ENCODE peak calls at places on chromosomes 12 and 14, in seven cellular contexts. H, U, O, C, N, T and R are unnamed samples.

GRCh38 chr12:108053512-108053911 is 75.6 kb upstream of the WSCD2 start:
- DNase-seq in H (no peak), U (no peak), O (no peak), C (no peak), N (no peak), T (no peak), R (no peak)

GRCh38 chr14:22545842-22546721 is 42.9 kb downstream of the DAD1 start:
- DNase-seq in H (peak; percentile 9), U (no peak), O (no peak), C (peak; percentile 93), N (no peak), T (no peak), R (no peak)

GRCh38 chr14:99185436-99186068 is 86.4 kb downstream of the BCL11B start:
- DNase-seq in H (no peak), U (no peak), O (no peak), C (no peak), N (no peak), T (no peak), R (no peak)

GRCh38 chr12:124545508-124546418 is 21.6 kb downstream of the NCOR2 start:
- DNase-seq in H (peak; percentile 84), U (peak; percentile 70), O (peak; percentile 78), C (no peak), N (no peak), T (no peak), R (peak; percentile 82)

GRCh38 chr12:49891476-49891875 is 12.2 kb downstream of the FAIM2 start:
- DNase-seq in H (no peak), U (no peak), O (peak; percentile 15), C (no peak), N (no peak), T (no peak), R (no peak)

GRCh38 chr12:905273-906076 is 44.0 kb downstream of the RAD52 start:
- DNase-seq in H (peak; percentile 52), U (no peak), O (no peak), C (no peak), N (no peak), T (no peak), R (no peak)

GRCh38 chr12:66662179-66662578 is 16.7 kb downstream of the GRIP1 start:
- DNase-seq in H (no peak), U (no peak), O (no peak), C (no peak), N (no peak), T (no peak), R (no peak)

GRCh38 chr14:93880025-93880820 is 46.9 kb upstream of the FAM181A start:
- DNase-seq in H (no peak), U (peak; percentile 76), O (peak; percentile 66), C (peak; percentile 16), N (no peak), T (no peak), R (no peak)

GRCh38 chr14:76091036-76091435 is 60.7 kb upstream of the GPATCH2L start:
- DNase-seq in H (no peak), U (no peak), O (no peak), C (peak; percentile 47), N (peak; percentile 20), T (no peak), R (no peak)

GRCh38 chr12:110109037-110109836 is 14.9 kb upstream of the IFT81 start:
- DNase-seq in H (peak; percentile 62), U (peak; percentile 77), O (peak; percentile 89), C (peak; percentile 100), N (no peak), T (no peak), R (no peak)

GRCh38 chr14:72699852-72700257 is 194.0 kb downstream of the DPF3 start:
- DNase-seq in H (peak; percentile 98), U (no peak), O (peak; percentile 80), C (peak; percentile 88), N (no peak), T (no peak), R (no peak)

GRCh38 chr12:11761869-11762567 is 112.5 kb downstream of the ETV6 start:
- DNase-seq in H (no peak), U (no peak), O (no peak), C (no peak), N (no peak), T (no peak), R (no peak)

GRCh38 chr14:103742499-103743255 is 27.1 kb downstream of the ZFYVE21 start:
- DNase-seq in H (no peak), U (no peak), O (no peak), C (no peak), N (no peak), T (no peak), R (no peak)

GRCh38 chr12:47838286-47838931 is 18.7 kb upstream of the HDAC7 start:
- DNase-seq in H (no peak), U (peak; percentile 51), O (no peak), C (peak; percentile 57), N (no peak), T (no peak), R (no peak)

GRCh38 chr14:95460647-95461478 is 55.6 kb downstream of the SYNE3 start:
- DNase-seq in H (no peak), U (no peak), O (peak; percentile 69), C (peak; percentile 87), N (peak; percentile 84), T (no peak), R (no peak)

GRCh38 chr12:57842342-57843294 is 3.9 kb downstream of the CTDSP2 start:
- DNase-seq in H (no peak), U (no peak), O (no peak), C (peak; percentile 52), N (peak; percentile 46), T (no peak), R (no peak)

GRCh38 chr14:54108481-54109471 is 152.2 kb upstream of the BMP4 start:
- DNase-seq in H (no peak), U (no peak), O (no peak), C (peak; percentile 81), N (no peak), T (no peak), R (no peak)